ENCODE peak calls at places on chromosomes 13 and 19, in seven cellular contexts. V, H, C, D, K, N and G are unnamed samples.

GRCh38 chr19:18649371-18650047 is 12.7 kb downstream of the KLHL26 start:
- DNase-seq in K (no peak), H (no peak), V (no peak), N (no peak), D (no peak), C (no peak), G (no peak)

GRCh38 chr13:69477451-69477850 is 630.2 kb upstream of the ATXN8OS start:
- DNase-seq in D (no peak), C (no peak), N (no peak), H (no peak), K (no peak), V (no peak), G (no peak)

GRCh38 chr19:21483589-21484170 is 21.7 kb upstream of the ZNF429 start:
- DNase-seq in V (peak), N (no peak), K (no peak), C (no peak), H (peak), D (peak), G (peak)

GRCh38 chr19:29260477-29261317 is 47.7 kb upstream of the UQCRFS1 start:
- DNase-seq in H (peak), D (peak), C (peak), V (peak), N (peak), K (peak), G (peak)

GRCh38 chr19:33719366-33720154 is 77.1 kb upstream of the KCTD15 start:
- DNase-seq in C (no peak), N (no peak), D (no peak), V (no peak), H (no peak), K (no peak), G (no peak)

GRCh38 chr19:31290926-31291590 is 58.2 kb downstream of the TSHZ3 start:
- DNase-seq in D (no peak), V (no peak), N (no peak), K (no peak), C (no peak), H (no peak), G (no peak)

GRCh38 chr19:6590458-6591319 is at the start of gene CD70:
- DNase-seq in D (no peak), N (no peak), C (no peak), V (peak), H (peak), K (peak), G (no peak)

GRCh38 chr13:37443538-37443937 is 155.0 kb downstream of the POSTN start:
- DNase-seq in K (no peak), V (no peak), N (no peak), C (no peak), H (no peak), D (no peak), G (no peak)

GRCh38 chr19:10074153-10074552 is 12.0 kb upstream of the SHFL start:
- DNase-seq in H (no peak), D (peak), N (peak), V (no peak), C (peak), K (no peak), G (peak)

GRCh38 chr19:30778961-30779690 is 406.9 kb downstream of the ZNF536 start:
- DNase-seq in H (no peak), N (no peak), V (peak), D (no peak), K (no peak), C (no peak), G (no peak)

GRCh38 chr19:28307963-28308362 is 905.0 kb downstream of the UQCRFS1 start:
- DNase-seq in K (no peak), D (no peak), H (no peak), V (no peak), N (no peak), C (no peak), G (no peak)

GRCh38 chr19:778910-779653 is 18.2 kb upstream of the PTBP1 start:
- DNase-seq in N (peak), H (no peak), C (no peak), D (no peak), K (no peak), V (no peak), G (no peak)

GRCh38 chr19:46350758-46351159 is 3.9 kb downstream of the PPP5C start:
- DNase-seq in C (no peak), V (no peak), D (no peak), K (peak), H (no peak), N (no peak), G (no peak)

GRCh38 chr13:71240906-71241305 is 626.1 kb downstream of the DACH1 start:
- DNase-seq in N (no peak), D (no peak), C (no peak), H (no peak), V (no peak), K (no peak), G (peak)

GRCh38 chr13:52454459-52454824 is 836 bp upstream of the CKAP2 start:
- DNase-seq in C (no peak), V (no peak), D (peak), K (peak), H (no peak), N (no peak), G (no peak)
- TF ChIP-seq SP1 in C (no peak), V (no peak), D (no peak), K (peak), H (no peak), N (no peak), G (no peak)

GRCh38 chr13:32642858-32643257 is 56.6 kb downstream of the PDS5B start:
- DNase-seq in D (no peak), K (no peak), V (no peak), C (no peak), N (no peak), H (no peak), G (no peak)
- TF ChIP-seq SP1 in D (no peak), K (no peak), V (no peak), C (no peak), N (no peak), H (no peak), G (no peak)

DNA sequence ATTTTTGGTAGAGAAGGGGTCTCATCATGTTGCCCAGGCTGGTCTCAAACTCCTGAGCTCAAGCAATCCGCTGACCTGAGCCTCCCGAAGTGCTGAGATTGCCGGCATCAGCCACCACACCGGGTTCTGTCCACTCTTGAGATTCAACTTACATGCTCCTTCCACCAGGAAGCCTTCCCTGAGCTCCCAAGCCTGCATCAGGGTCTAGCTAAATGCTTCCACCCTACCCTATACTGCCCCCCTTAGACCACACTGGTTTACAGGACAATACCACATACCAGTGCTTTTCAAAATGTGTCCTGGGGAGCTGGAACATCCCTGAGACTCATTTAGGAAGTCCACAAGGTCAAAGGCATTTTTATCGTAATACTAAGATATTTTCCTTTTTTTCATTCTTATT is 15.1 kb upstream of the CACNG8 start:
- DNase-seq in K (no peak), D (peak), C (peak), H (no peak), N (peak), V (no peak), G (peak)
- TF ChIP-seq SP1 in K (no peak), D (no peak), C (no peak), H (no peak), N (no peak), V (no peak), G (no peak)

GRCh38 chr13:82597737-82598136 is 1284.5 kb downstream of the SLITRK1 start:
- DNase-seq in V (no peak), D (no peak), H (peak), N (no peak), C (no peak), K (no peak), G (no peak)
- TF ChIP-seq SP1 in V (peak), D (no peak), H (no peak), N (no peak), C (no peak), K (no peak), G (no peak)

DNA sequence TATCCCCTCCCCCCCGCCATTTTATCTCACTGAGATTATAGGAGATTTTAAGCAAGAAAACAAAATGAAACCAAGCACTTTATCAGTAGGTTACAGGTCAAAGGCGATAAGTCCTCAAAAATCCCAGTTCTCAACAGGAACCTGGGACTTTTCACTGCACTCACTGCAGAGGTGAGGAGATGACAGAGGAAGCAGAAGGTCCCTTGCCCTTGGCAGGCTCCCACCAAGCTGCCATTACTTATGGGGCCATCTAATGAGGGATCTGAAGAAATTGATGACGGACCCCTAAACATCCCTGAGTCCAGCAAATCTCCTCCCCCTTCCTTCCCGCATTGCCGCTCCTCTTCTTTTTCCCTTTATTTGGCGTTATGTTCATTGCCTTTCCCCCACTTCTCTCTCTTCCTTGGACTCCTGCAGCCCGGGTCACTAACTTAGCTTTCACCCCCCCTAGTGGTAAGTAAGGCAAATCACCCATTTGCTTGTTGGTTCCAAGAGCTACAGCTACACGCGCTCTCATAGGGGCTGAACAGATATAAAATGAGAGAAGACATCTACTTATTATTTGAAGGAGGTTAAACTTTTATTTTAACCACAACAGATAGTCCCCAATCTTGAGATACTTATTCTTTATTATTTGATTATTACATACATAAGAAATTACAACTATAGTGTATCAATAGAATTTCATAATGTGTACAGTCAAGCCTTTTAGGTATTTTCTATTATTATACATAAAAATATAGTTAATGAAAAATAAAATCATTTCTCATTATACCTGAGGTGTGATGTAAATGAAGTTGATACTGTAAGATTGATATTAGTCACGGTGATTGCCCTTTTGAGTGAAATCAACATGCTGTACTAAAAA is 52.0 kb upstream of the ARGLU1 start:
- DNase-seq in N (peak), D (peak), K (peak), C (peak), V (no peak), H (peak), G (peak)
- TF ChIP-seq SP1 in N (no peak), D (no peak), K (no peak), C (no peak), V (no peak), H (no peak), G (no peak)

DNA sequence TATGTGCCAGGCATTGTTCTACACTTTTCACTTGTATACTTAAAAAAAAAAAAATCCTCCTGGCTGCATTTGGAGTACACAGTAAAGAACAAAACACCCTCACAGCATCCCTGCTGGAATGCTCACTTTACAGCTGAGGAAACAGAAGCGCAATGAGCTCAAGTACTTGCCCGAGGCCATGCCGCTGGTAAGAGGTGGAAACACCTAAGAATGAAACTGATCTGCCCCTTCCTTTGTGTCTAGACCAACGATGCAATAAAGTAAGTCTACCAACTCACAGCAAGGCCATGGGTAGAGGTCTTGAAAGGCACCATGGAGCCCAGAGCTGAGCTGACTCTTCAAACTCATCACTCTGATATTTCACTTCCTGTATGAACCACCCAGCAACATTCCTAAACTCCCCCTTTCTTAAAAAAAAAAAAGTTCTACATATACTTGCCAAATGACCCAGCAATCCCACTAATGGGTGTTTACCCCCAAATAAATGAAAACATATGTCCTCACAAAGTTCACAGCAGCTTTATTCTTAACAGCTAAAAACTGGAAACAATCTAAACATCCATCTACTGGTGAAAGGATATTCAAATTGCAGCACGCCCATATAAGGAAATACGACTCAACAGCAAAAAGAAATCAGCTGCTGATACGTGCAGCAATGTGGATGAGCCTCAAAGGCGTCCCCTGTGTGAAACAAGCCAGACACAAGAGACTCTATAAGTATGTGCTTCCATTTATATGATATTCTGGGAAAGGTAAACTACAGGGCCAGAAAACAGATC is 236.6 kb upstream of the MAB21L1 start:
- DNase-seq in N (no peak), H (no peak), V (no peak), C (no peak), K (no peak), D (no peak), G (no peak)
- TF ChIP-seq SP1 in N (no peak), H (no peak), V (no peak), C (no peak), K (no peak), D (no peak), G (no peak)